ENCODE peak calls at places on chromosome 4, in ten cellular contexts. L is heart right ventricle, X is right atrium auricular region, H is breast epithelium, I is brain microvascular endothelial cell, O is H7, G is neural progenitor cell, Q is mesendoderm, S is colonic mucosa, U is PC-3. P is an unnamed sample. For H3K36me3, the result is how much of the 10 kb centered on the place peaks cover.

GRCh38 chr4:109645874-109646591 is 57.2 kb downstream of the CASP6 start:
- DNase-seq in L (no peak), X (no peak), H (no peak), I (no peak), O (no peak), G (no peak), Q (no peak), S (no peak), U (no peak), P (no peak)

GRCh38 chr4:74061430-74061829 is 22.9 kb upstream of the CXCL3 start:
- DNase-seq in L (no peak), X (no peak), H (no peak), I (no peak), O (no peak), G (no peak), Q (no peak), S (no peak), U (no peak), P (no peak)

GRCh38 chr4:138659640-138660325 is 355.8 kb upstream of the NOCT start:
- DNase-seq in L (no peak), X (no peak), H (no peak), I (no peak), O (peak), G (peak), Q (peak), S (no peak), U (peak), P (no peak)

GRCh38 chr4:113407409-113407808 is 354.1 kb downstream of the CAMK2D start:
- DNase-seq in L (no peak), X (no peak), H (no peak), I (no peak), O (peak), G (peak), Q (peak), S (no peak), U (no peak), P (no peak)

GRCh38 chr4:47533689-47534347 is 48.7 kb downstream of the ATP10D start:
- DNase-seq in L (no peak), X (no peak), H (no peak), I (no peak), O (no peak), G (no peak), Q (no peak), S (no peak), U (no peak), P (no peak)

GRCh38 chr4:83644677-83645639 is 109.0 kb downstream of the GPAT3 start:
- DNase-seq in L (peak), X (no peak), H (no peak), I (peak), O (peak), G (peak), Q (peak), S (no peak), U (peak), P (peak)

GRCh38 chr4:67134616-67135015 is 410.7 kb downstream of the CENPC start:
- DNase-seq in L (no peak), X (no peak), H (no peak), I (peak), O (no peak), G (no peak), Q (no peak), S (no peak), U (no peak), P (no peak)

GRCh38 chr4:8030121-8030781 is 90.6 kb upstream of the AFAP1 start:
- DNase-seq in L (no peak), X (no peak), H (no peak), I (no peak), O (no peak), G (no peak), Q (no peak), S (no peak), U (no peak), P (no peak)

GRCh38 chr4:71992571-71992970 is 39.2 kb upstream of the NPFFR2 start:
- DNase-seq in L (no peak), X (no peak), H (no peak), I (peak), O (no peak), G (no peak), Q (no peak), S (no peak), U (no peak), P (no peak)

GRCh38 chr4:185535818-185536729 is 767 bp upstream of the PDLIM3 start:
- DNase-seq in L (no peak), X (peak), H (peak), I (peak), O (peak), G (no peak), Q (no peak), S (no peak), U (no peak), P (no peak)

GRCh38 chr4:26197018-26197779 is 123.6 kb upstream of the RBPJ start:
- DNase-seq in L (no peak), X (no peak), H (peak), I (peak), O (no peak), G (no peak), Q (no peak), S (no peak), U (peak), P (peak)

GRCh38 chr4:23877758-23878229 is 12.1 kb downstream of the PPARGC1A start:
- DNase-seq in L (no peak), X (no peak), H (no peak), I (peak), O (no peak), G (no peak), Q (peak), S (peak), U (no peak), P (no peak)

GRCh38 chr4:165209796-165210195 is 2.4 kb downstream of the KLHL2 start:
- DNase-seq in L (no peak), X (no peak), H (no peak), I (no peak), O (no peak), G (no peak), Q (no peak), S (no peak), U (peak), P (no peak)

GRCh38 chr4:3065551-3065950 is 8.8 kb downstream of the HTT-AS start:
- DNase-seq in L (no peak), X (no peak), H (no peak), I (no peak), O (no peak), G (no peak), Q (no peak), S (no peak), U (no peak), P (no peak)

GRCh38 chr4:3766791-3767561 is 791 bp downstream of the ADRA2C start:
- DNase-seq in L (no peak), X (no peak), H (no peak), I (no peak), O (peak), G (peak), Q (peak), S (no peak), U (no peak), P (no peak)

GRCh38 chr4:140861359-140862181 is 105.4 kb upstream of the TBC1D9 start:
- DNase-seq in L (peak), X (peak), H (peak), I (peak), O (peak), G (peak), Q (peak), S (peak), U (peak), P (peak)

GRCh38 chr4:1982124-1983052 is 26.4 kb downstream of the NELFA start:
- DNase-seq in L (no peak), X (no peak), H (no peak), I (no peak), O (peak), G (no peak), Q (no peak), S (peak), U (no peak), P (no peak)

GRCh38 chr4:77821775-77822174 is 2.6 kb upstream of the CNOT6L start:
- DNase-seq in L (no peak), X (no peak), H (no peak), I (no peak), O (no peak), G (no peak), Q (no peak), S (no peak), U (no peak), P (peak)

GRCh38 chr4:186599483-186599882 is 44.1 kb upstream of the MTNR1A start:
- DNase-seq in L (no peak), X (no peak), H (no peak), I (no peak), O (no peak), G (no peak), Q (no peak), S (no peak), U (no peak), P (no peak)

GRCh38 chr4:15162465-15163283 is 160.4 kb downstream of the CPEB2 start:
- DNase-seq in L (no peak), X (no peak), H (no peak), I (no peak), O (no peak), G (no peak), Q (peak), S (no peak), U (peak), P (no peak)

GRCh38 chr4:9867746-9868425 is 86.5 kb downstream of the DRD5 start:
- DNase-seq in L (no peak), X (no peak), H (no peak), I (no peak), O (no peak), G (no peak), Q (no peak), S (no peak), U (no peak), P (no peak)

GRCh38 chr4:108854781-108855180 is 91.9 kb upstream of the ETNPPL start:
- DNase-seq in L (no peak), X (no peak), H (no peak), I (no peak), O (no peak), G (no peak), Q (no peak), S (no peak), U (no peak), P (no peak)

GRCh38 chr4:186765673-186766546 is 42.3 kb upstream of the FAT1 start:
- DNase-seq in L (no peak), X (no peak), H (no peak), I (no peak), O (no peak), G (peak), Q (peak), S (peak), U (no peak), P (no peak)

GRCh38 chr4:1084394-1084793 is 29.0 kb downstream of the RNF212 start:
- DNase-seq in L (no peak), X (no peak), H (no peak), I (no peak), O (no peak), G (no peak), Q (no peak), S (no peak), U (no peak), P (no peak)

GRCh38 chr4:56468097-56468422 is 643 bp downstream of the SRP72 start:
- DNase-seq in L (no peak), X (no peak), H (no peak), I (peak), O (peak), G (peak), Q (peak), S (peak), U (peak), P (no peak)

GRCh38 chr4:80017125-80017854 is 55.7 kb downstream of the ANTXR2 start:
- DNase-seq in L (no peak), X (no peak), H (no peak), I (peak), O (no peak), G (no peak), Q (peak), S (no peak), U (peak), P (no peak)
- H3K36me3 ChIP-seq in L (under half), X (under half), H (under half), I (under half), O (under half), G (under half), Q (under half), S (under half), U (under half), P (half or more)

DNA sequence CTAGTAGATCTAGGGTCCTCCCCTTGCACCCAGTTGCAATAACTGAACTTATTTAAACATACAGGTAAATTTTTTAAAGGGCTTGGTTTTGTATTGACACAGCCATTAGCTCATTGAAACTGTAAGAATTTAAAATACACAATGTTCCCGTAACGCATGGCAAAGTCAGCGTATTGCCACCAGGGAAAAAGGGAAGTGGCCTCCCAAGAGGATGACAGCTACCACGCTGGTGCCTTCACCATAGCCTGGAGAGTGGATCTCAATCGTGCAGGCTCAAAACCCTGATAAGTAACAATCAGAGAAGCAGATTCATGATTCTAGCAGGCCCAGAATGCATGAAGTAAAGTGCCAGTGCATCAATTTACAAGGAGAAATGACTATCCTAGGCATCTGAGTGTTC is 49.4 kb upstream of the RELL1 start:
- DNase-seq in L (no peak), X (no peak), H (no peak), I (no peak), O (no peak), G (no peak), Q (no peak), S (no peak), U (no peak), P (no peak)
- H3K36me3 ChIP-seq in L (under half), X (under half), H (under half), I (under half), O (under half), G (under half), Q (under half), S (under half), U (under half), P (under half)

GRCh38 chr4:184410748-184411147 is 63.6 kb downstream of the IRF2 start:
- DNase-seq in L (no peak), X (no peak), H (no peak), I (no peak), O (no peak), G (no peak), Q (no peak), S (no peak), U (no peak), P (no peak)
- H3K36me3 ChIP-seq in L (under half), X (under half), H (under half), I (under half), O (under half), G (under half), Q (under half), S (under half), U (under half), P (half or more)

GRCh38 chr4:168308912-168309311 is 9.6 kb downstream of the DDX60 start:
- DNase-seq in L (no peak), X (no peak), H (no peak), I (no peak), O (no peak), G (no peak), Q (no peak), S (no peak), U (no peak), P (no peak)

GRCh38 chr4:168306476-168306875 is 12.1 kb downstream of the DDX60 start:
- DNase-seq in L (no peak), X (no peak), H (no peak), I (no peak), O (no peak), G (no peak), Q (no peak), S (no peak), U (no peak), P (peak)

GRCh38 chr4:168309781-168310180 is 8.8 kb downstream of the DDX60 start:
- DNase-seq in L (no peak), X (no peak), H (no peak), I (no peak), O (no peak), G (no peak), Q (no peak), S (no peak), U (no peak), P (no peak)

GRCh38 chr4:168304744-168305459 is 13.7 kb downstream of the DDX60 start:
- DNase-seq in L (no peak), X (no peak), H (no peak), I (peak), O (no peak), G (no peak), Q (no peak), S (no peak), U (peak), P (no peak)
- H3K36me3 ChIP-seq in L (under half), X (under half), H (under half), I (under half), O (under half), G (under half), Q (under half), S (under half), U (under half), P (half or more)